ENCODE peak calls at places on chromosomes 2 and 18, in five cellular contexts. One of them, this sample, is unnamed.

GRCh38 chr2:191165190-191165643 is 14.4 kb upstream of the STAT4 start:
- DNase-seq in GM20000: peak; percentile 41
- DNase-seq in gastrocnemius medialis: no peak
- DNase-seq in glutamatergic neuron: no peak
- DNase-seq in endothelial cell: no peak
- DNase-seq in this sample: no peak

GRCh38 chr2:24489942-24490673 is 946 bp upstream of the NCOA1 start:
- DNase-seq in GM20000: no peak
- DNase-seq in gastrocnemius medialis: no peak
- DNase-seq in glutamatergic neuron: no peak
- DNase-seq in endothelial cell: peak; percentile 26
- DNase-seq in this sample: no peak

GRCh38 chr2:98800330-98801064 is 69.6 kb upstream of the MGAT4A start:
- DNase-seq in GM20000: no peak
- DNase-seq in gastrocnemius medialis: no peak
- DNase-seq in glutamatergic neuron: no peak
- DNase-seq in endothelial cell: no peak
- DNase-seq in this sample: no peak

GRCh38 chr2:75465317-75465998 is 95.3 kb downstream of the EVA1A start:
- DNase-seq in GM20000: no peak
- DNase-seq in gastrocnemius medialis: no peak
- DNase-seq in glutamatergic neuron: no peak
- DNase-seq in endothelial cell: peak; percentile 10
- DNase-seq in this sample: no peak

GRCh38 chr2:160269803-160270570 is 69.9 kb upstream of the ITGB6 start:
- DNase-seq in GM20000: peak; percentile 75
- DNase-seq in gastrocnemius medialis: peak; percentile 87
- DNase-seq in glutamatergic neuron: peak; percentile 93
- DNase-seq in endothelial cell: peak; percentile 85
- DNase-seq in this sample: peak; percentile 93

GRCh38 chr2:199018826-199019225 is 438.9 kb downstream of the SATB2 start:
- DNase-seq in GM20000: no peak
- DNase-seq in gastrocnemius medialis: no peak
- DNase-seq in glutamatergic neuron: no peak
- DNase-seq in endothelial cell: no peak
- DNase-seq in this sample: no peak

GRCh38 chr18:73979742-73980141 is 167.9 kb downstream of the FBXO15 start:
- DNase-seq in GM20000: no peak
- DNase-seq in gastrocnemius medialis: no peak
- DNase-seq in glutamatergic neuron: no peak
- DNase-seq in endothelial cell: no peak
- DNase-seq in this sample: no peak

GRCh38 chr18:58201268-58201667 is 157.2 kb downstream of the NEDD4L start:
- DNase-seq in GM20000: no peak
- DNase-seq in gastrocnemius medialis: no peak
- DNase-seq in glutamatergic neuron: no peak
- DNase-seq in endothelial cell: no peak
- DNase-seq in this sample: no peak

GRCh38 chr2:128317186-128317897 is 1.3 kb downstream of the HS6ST1 start:
- DNase-seq in GM20000: peak; percentile 78
- DNase-seq in gastrocnemius medialis: no peak
- DNase-seq in glutamatergic neuron: no peak
- DNase-seq in endothelial cell: peak; percentile 8
- DNase-seq in this sample: peak; percentile 92

GRCh38 chr18:74082476-74083070 is 65.1 kb downstream of the FBXO15 start:
- DNase-seq in GM20000: peak; percentile 51
- DNase-seq in gastrocnemius medialis: no peak
- DNase-seq in glutamatergic neuron: peak; percentile 60
- DNase-seq in endothelial cell: peak; percentile 68
- DNase-seq in this sample: no peak

GRCh38 chr2:62014102-62014501 is 108.6 kb downstream of the COMMD1 start:
- DNase-seq in GM20000: no peak
- DNase-seq in gastrocnemius medialis: peak; percentile 24
- DNase-seq in glutamatergic neuron: peak; percentile 33
- DNase-seq in endothelial cell: no peak
- DNase-seq in this sample: no peak
- TF ChIP-seq CTCF in GM20000: no peak
- TF ChIP-seq CTCF in gastrocnemius medialis: no peak
- TF ChIP-seq CTCF in glutamatergic neuron: no peak
- TF ChIP-seq CTCF in endothelial cell: no peak
- TF ChIP-seq CTCF in this sample: peak; percentile 73

DNA sequence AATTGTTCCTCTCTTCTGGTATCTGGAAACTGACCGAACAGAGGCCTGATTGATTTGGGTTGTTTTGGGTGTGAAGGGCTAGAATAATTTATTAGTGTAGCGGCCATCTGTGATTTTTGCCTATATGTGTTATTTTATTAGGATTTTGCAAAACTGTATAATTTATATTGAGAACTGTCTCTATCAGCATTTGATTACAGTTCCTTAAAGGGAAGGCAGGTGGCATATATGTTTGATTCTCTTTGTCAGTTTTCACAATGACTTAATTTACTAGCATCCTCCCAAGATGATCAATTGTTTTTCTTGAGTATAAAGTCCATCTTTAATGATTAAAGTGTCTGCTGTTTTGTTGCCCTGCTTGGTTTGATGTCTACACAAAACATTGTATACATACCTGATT is 4.5 kb downstream of the NBEAL1 start:
- DNase-seq in GM20000: no peak
- DNase-seq in gastrocnemius medialis: no peak
- DNase-seq in glutamatergic neuron: no peak
- DNase-seq in endothelial cell: no peak
- DNase-seq in this sample: no peak
- TF ChIP-seq CTCF in GM20000: no peak
- TF ChIP-seq CTCF in gastrocnemius medialis: no peak
- TF ChIP-seq CTCF in glutamatergic neuron: no peak
- TF ChIP-seq CTCF in endothelial cell: no peak
- TF ChIP-seq CTCF in this sample: peak; percentile 57

GRCh38 chr18:68843467-68844089 is 45.7 kb downstream of the CCDC102B start:
- DNase-seq in GM20000: no peak
- DNase-seq in gastrocnemius medialis: no peak
- DNase-seq in glutamatergic neuron: no peak
- DNase-seq in endothelial cell: no peak
- DNase-seq in this sample: no peak
- TF ChIP-seq CTCF in GM20000: no peak
- TF ChIP-seq CTCF in gastrocnemius medialis: no peak
- TF ChIP-seq CTCF in glutamatergic neuron: no peak
- TF ChIP-seq CTCF in endothelial cell: no peak
- TF ChIP-seq CTCF in this sample: peak; percentile 80

DNA sequence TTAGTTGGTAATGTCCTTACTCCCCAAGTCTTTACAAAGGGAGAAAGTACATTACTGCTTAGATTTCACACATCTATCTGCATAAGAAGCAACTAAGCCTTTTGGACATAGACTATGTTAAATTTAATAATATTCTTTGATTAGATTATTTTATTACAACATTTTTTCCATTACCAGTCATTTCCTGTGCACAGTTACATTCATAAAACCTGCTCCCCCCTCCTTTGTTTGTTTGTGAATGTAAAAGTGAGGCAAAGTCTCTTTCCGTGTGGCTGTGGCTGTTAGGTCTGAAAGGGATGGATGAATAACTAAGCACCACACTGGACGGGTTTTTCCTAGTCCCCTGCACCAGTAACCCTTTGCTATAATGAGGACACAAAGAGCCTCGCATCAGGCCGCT is 9.6 kb downstream of the PTGR3 start:
- DNase-seq in GM20000: no peak
- DNase-seq in gastrocnemius medialis: no peak
- DNase-seq in glutamatergic neuron: no peak
- DNase-seq in endothelial cell: no peak
- DNase-seq in this sample: no peak
- TF ChIP-seq CTCF in GM20000: no peak
- TF ChIP-seq CTCF in gastrocnemius medialis: no peak
- TF ChIP-seq CTCF in glutamatergic neuron: no peak
- TF ChIP-seq CTCF in endothelial cell: no peak
- TF ChIP-seq CTCF in this sample: no peak

DNA sequence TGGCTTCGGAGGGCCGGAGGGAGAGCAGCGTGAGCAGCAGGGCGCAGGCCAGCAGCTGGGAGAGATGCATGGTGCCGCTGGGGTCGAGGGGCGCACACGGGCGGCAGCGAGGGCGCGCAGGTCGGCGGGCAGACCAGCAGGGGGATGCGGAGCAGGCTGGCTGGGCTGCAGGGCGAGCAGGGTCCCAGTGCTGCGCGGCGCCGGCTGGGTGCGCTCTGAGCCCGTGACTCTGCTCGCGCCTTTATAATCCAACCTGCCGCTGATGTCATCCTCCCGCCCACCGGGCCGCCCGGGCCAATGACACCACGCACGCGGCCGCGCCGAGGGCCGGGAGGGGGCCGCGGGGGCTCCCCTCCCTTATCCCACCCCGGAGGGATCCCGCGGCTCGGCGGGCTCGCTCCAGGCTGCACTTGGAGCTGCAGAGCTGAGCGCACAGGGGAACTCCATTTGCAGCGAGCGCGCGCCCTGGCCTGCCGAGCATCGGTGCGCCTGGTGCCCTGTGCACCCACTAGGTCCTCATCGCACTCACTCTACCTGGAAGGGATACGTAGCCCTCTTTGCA is at the start of gene NPPC:
- DNase-seq in GM20000: peak; percentile 88
- DNase-seq in gastrocnemius medialis: no peak
- DNase-seq in glutamatergic neuron: peak; percentile 90
- DNase-seq in endothelial cell: peak; percentile 74
- DNase-seq in this sample: peak; percentile 86
- TF ChIP-seq CTCF in GM20000: peak; percentile 59
- TF ChIP-seq CTCF in gastrocnemius medialis: no peak
- TF ChIP-seq CTCF in glutamatergic neuron: peak; percentile 71
- TF ChIP-seq CTCF in endothelial cell: peak; percentile 58
- TF ChIP-seq CTCF in this sample: peak; percentile 68

GRCh38 chr18:815353-815752 is 3.3 kb upstream of the YES1 start:
- DNase-seq in GM20000: no peak
- DNase-seq in gastrocnemius medialis: no peak
- DNase-seq in glutamatergic neuron: no peak
- DNase-seq in endothelial cell: no peak
- DNase-seq in this sample: no peak

GRCh38 chr18:813405-814071 is 1.5 kb upstream of the YES1 start:
- DNase-seq in GM20000: no peak
- DNase-seq in gastrocnemius medialis: no peak
- DNase-seq in glutamatergic neuron: no peak
- DNase-seq in endothelial cell: no peak
- DNase-seq in this sample: no peak

GRCh38 chr18:816088-816653 is 4.1 kb upstream of the YES1 start:
- DNase-seq in GM20000: no peak
- DNase-seq in gastrocnemius medialis: no peak
- DNase-seq in glutamatergic neuron: no peak
- DNase-seq in endothelial cell: no peak
- DNase-seq in this sample: no peak

GRCh38 chr18:812673-813404 is 797 bp upstream of the YES1 start:
- DNase-seq in GM20000: peak; percentile 66
- DNase-seq in gastrocnemius medialis: peak; percentile 77
- DNase-seq in glutamatergic neuron: no peak
- DNase-seq in endothelial cell: peak; percentile 66
- DNase-seq in this sample: no peak

DNA sequence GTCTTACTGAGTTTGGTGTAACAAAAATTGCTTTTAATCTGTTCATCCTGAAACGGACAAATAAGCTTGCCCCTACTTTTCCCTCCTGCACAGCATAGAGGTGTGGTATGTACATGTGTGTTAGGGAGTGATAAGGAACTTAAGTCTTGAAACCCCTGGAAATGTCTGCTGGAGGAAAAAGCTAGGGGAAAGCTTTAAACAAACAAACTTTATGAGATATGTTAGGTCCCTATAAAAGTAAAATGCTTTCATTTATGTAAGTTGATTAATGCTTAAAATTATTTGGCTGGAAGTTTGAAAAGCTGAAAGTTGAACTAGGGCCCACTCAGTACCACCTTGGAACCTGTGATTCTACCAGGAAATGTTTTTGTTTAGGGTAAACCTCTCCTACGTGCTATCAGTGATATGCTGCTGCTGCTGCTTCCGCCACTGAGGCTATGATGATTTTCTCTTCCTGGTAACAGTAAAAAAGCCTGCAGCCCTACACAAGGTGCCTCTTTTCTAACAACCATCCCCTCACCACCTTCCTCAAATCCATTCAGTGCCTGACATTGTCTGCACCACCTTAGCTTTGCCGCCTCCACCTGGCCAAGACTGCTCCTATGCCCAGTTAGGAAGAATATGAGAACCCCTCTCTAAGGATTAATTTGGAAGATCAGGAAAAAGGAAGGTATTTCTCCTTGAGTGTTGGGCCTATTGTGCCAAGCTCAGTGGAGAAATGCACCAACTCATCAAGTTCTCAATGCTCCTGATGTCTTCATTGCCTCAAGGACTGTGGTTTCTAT is 2.5 kb upstream of the YES1 start:
- DNase-seq in GM20000: no peak
- DNase-seq in gastrocnemius medialis: no peak
- DNase-seq in glutamatergic neuron: no peak
- DNase-seq in endothelial cell: peak; percentile 21
- DNase-seq in this sample: no peak
- TF ChIP-seq CTCF in GM20000: no peak
- TF ChIP-seq CTCF in gastrocnemius medialis: no peak
- TF ChIP-seq CTCF in glutamatergic neuron: no peak
- TF ChIP-seq CTCF in endothelial cell: no peak
- TF ChIP-seq CTCF in this sample: no peak

GRCh38 chr2:38590053-38590452 is 12.7 kb downstream of the HNRNPLL start:
- DNase-seq in GM20000: no peak
- DNase-seq in gastrocnemius medialis: no peak
- DNase-seq in glutamatergic neuron: no peak
- DNase-seq in endothelial cell: no peak
- DNase-seq in this sample: no peak
- TF ChIP-seq CTCF in GM20000: no peak
- TF ChIP-seq CTCF in gastrocnemius medialis: no peak
- TF ChIP-seq CTCF in glutamatergic neuron: peak; percentile 69
- TF ChIP-seq CTCF in endothelial cell: peak; percentile 55
- TF ChIP-seq CTCF in this sample: peak; percentile 70

GRCh38 chr2:172783091-172783898 is 47.6 kb downstream of the RAPGEF4 start:
- DNase-seq in GM20000: no peak
- DNase-seq in gastrocnemius medialis: no peak
- DNase-seq in glutamatergic neuron: no peak
- DNase-seq in endothelial cell: peak; percentile 7
- DNase-seq in this sample: no peak
- TF ChIP-seq CTCF in GM20000: no peak
- TF ChIP-seq CTCF in gastrocnemius medialis: no peak
- TF ChIP-seq CTCF in glutamatergic neuron: no peak
- TF ChIP-seq CTCF in endothelial cell: no peak
- TF ChIP-seq CTCF in this sample: peak; percentile 51

GRCh38 chr18:42072407-42072806 is 117.4 kb downstream of the PIK3C3 start:
- DNase-seq in GM20000: no peak
- DNase-seq in gastrocnemius medialis: no peak
- DNase-seq in glutamatergic neuron: no peak
- DNase-seq in endothelial cell: no peak
- DNase-seq in this sample: no peak
- TF ChIP-seq CTCF in GM20000: no peak
- TF ChIP-seq CTCF in gastrocnemius medialis: no peak
- TF ChIP-seq CTCF in glutamatergic neuron: no peak
- TF ChIP-seq CTCF in endothelial cell: peak; percentile 39
- TF ChIP-seq CTCF in this sample: peak; percentile 37